ENCODE peak calls at places on chromosomes 7 and 10, in four cellular contexts. X is mesenteric fat pad, H is bronchial epithelial cell, Z is GM06990. Y is an unnamed sample.

GRCh38 chr10:110005716-110006115 is 2.1 kb upstream of the ADD3 start:
- DNase-seq in X (no peak), H (peak), Z (no peak), Y (no peak)

GRCh38 chr10:30671011-30671616 is 41.6 kb upstream of the LYZL2 start:
- DNase-seq in X (no peak), H (peak), Z (peak), Y (peak)

GRCh38 chr10:23095404-23095965 is at the start of gene MSRB2:
- DNase-seq in X (peak), H (peak), Z (peak), Y (peak)

GRCh38 chr10:27242951-27243551 is 2.5 kb upstream of the ACBD5 start:
- DNase-seq in X (peak), H (peak), Z (peak), Y (peak)

GRCh38 chr10:11330383-11331020 is 280.9 kb downstream of the USP6NL start:
- DNase-seq in X (no peak), H (no peak), Z (no peak), Y (no peak)

GRCh38 chr7:33395340-33395739 is 266.0 kb downstream of the BBS9 start:
- DNase-seq in X (no peak), H (peak), Z (no peak), Y (no peak)

GRCh38 chr10:113454341-113455061 is 98.4 kb upstream of the HABP2 start:
- DNase-seq in X (no peak), H (peak), Z (peak), Y (peak)

GRCh38 chr7:102258073-102258748 is 28.5 kb upstream of the SH2B2 start:
- DNase-seq in X (no peak), H (no peak), Z (no peak), Y (no peak)

GRCh38 chr10:77164616-77165311 is 472.8 kb downstream of the KCNMA1 start:
- DNase-seq in X (no peak), H (peak), Z (no peak), Y (peak)

GRCh38 chr10:78802866-78803265 is 265.9 kb upstream of the ZMIZ1 start:
- DNase-seq in X (no peak), H (peak), Z (no peak), Y (peak)

GRCh38 chr10:82440775-82441174 is 565.8 kb downstream of the NRG3 start:
- DNase-seq in X (no peak), H (no peak), Z (no peak), Y (no peak)

GRCh38 chr10:70323697-70324340 is 40.0 kb upstream of the NPFFR1 start:
- DNase-seq in X (no peak), H (no peak), Z (no peak), Y (no peak)

GRCh38 chr10:70477661-70478162 is 855 bp upstream of the PALD1 start:
- DNase-seq in X (no peak), H (peak), Z (peak), Y (peak)

GRCh38 chr10:103692421-103693069 is 162.8 kb downstream of the SH3PXD2A start:
- DNase-seq in X (no peak), H (no peak), Z (peak), Y (no peak)

GRCh38 chr10:123746520-123746919 is 80.4 kb downstream of the GPR26 start:
- DNase-seq in X (no peak), H (no peak), Z (no peak), Y (no peak)

GRCh38 chr7:76155938-76156337 is 45.8 kb upstream of the SRRM3 start:
- DNase-seq in X (peak), H (peak), Z (no peak), Y (no peak)

GRCh38 chr7:49001610-49002033 is 77.3 kb downstream of the CDC14C start:
- DNase-seq in X (no peak), H (peak), Z (peak), Y (peak)

GRCh38 chr10:132165416-132165980 is 21.2 kb upstream of the DPYSL4 start:
- DNase-seq in X (no peak), H (no peak), Z (no peak), Y (no peak)

GRCh38 chr10:83544049-83544448 is 595.3 kb upstream of the GHITM start:
- DNase-seq in X (no peak), H (no peak), Z (no peak), Y (no peak)

Y was measured in PC-3.